ENCODE peak calls at places on chromosomes 5 and 9, in four cellular contexts. E, C, L and J are unnamed samples.

GRCh38 chr9:72552356-72552755 is 30.9 kb downstream of the TMC1 start:
- DNase-seq in E (no peak), C (no peak), L (no peak), J (no peak)

GRCh38 chr9:21454149-21454548 is 13.9 kb downstream of the IFNA1 start:
- DNase-seq in E (no peak), C (no peak), L (no peak), J (no peak)

GRCh38 chr5:176652136-176652535 is 4.9 kb downstream of the TSPAN17 start:
- DNase-seq in E (no peak), C (no peak), L (peak), J (no peak)

GRCh38 chr9:123933401-123933800 is 3.5 kb upstream of the DENND1A start:
- DNase-seq in E (no peak), C (no peak), L (peak), J (no peak)

GRCh38 chr9:72476617-72477375 is 44.6 kb upstream of the TMC1 start:
- DNase-seq in E (no peak), C (no peak), L (peak), J (no peak)

GRCh38 chr5:119269061-119269579 is 86.7 kb upstream of the TNFAIP8 start:
- DNase-seq in E (no peak), C (no peak), L (peak), J (no peak)

GRCh38 chr9:31137151-31137849 is 1247.1 kb upstream of the ACO1 start:
- DNase-seq in E (no peak), C (no peak), L (no peak), J (no peak)

GRCh38 chr5:72465601-72466563 is 41.3 kb downstream of the ZNF366 start:
- DNase-seq in E (no peak), C (peak), L (no peak), J (no peak)

GRCh38 chr5:136054133-136054996 is 25.6 kb downstream of the TGFBI start:
- DNase-seq in E (no peak), C (no peak), L (no peak), J (no peak)

GRCh38 chr5:135033026-135033861 is 784 bp downstream of the PITX1 start:
- DNase-seq in E (peak), C (no peak), L (peak), J (no peak)

GRCh38 chr9:88777498-88778312 is 213.6 kb upstream of the S1PR3 start:
- DNase-seq in E (no peak), C (no peak), L (no peak), J (no peak)

GRCh38 chr5:36052542-36052941 is 14.1 kb downstream of the UGT3A2 start:
- DNase-seq in E (no peak), C (no peak), L (no peak), J (no peak)

GRCh38 chr5:669111-669841 is 23.9 kb downstream of the TPPP start:
- DNase-seq in E (no peak), C (no peak), L (peak), J (peak)

GRCh38 chr5:174608631-174609097 is 115.7 kb upstream of the MSX2 start:
- DNase-seq in E (peak), C (no peak), L (no peak), J (no peak)

GRCh38 chr9:37001461-37001860 is 32.6 kb downstream of the PAX5 start:
- DNase-seq in E (no peak), C (no peak), L (no peak), J (no peak)

GRCh38 chr5:36777105-36777757 is 99.3 kb upstream of the NIPBL start:
- DNase-seq in E (no peak), C (no peak), L (no peak), J (no peak)

DNA sequence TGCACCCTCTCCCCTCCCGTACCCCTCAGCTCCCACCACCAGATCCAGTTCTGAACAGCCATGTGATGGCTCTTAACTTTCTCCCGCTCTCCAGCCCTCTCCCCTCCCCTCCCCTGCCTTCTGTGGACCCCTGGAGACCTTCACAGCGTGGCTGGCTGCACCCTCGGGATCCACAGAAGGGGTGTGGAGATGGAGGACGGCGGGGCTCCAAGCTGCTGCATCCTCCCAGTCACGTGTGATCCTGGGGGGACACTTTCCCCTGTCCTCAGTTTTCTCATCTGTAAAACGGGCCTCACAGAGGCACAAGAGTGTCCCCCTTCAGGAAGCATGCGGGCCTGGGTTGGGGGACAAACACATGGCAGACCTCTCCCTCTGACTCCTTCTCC is 276.0 kb upstream of the MVB12B start:
- DNase-seq in E (no peak), C (no peak), L (no peak), J (no peak)
- TF ChIP-seq SPI1 in E (no peak), C (no peak), L (no peak), J (no peak)

DNA sequence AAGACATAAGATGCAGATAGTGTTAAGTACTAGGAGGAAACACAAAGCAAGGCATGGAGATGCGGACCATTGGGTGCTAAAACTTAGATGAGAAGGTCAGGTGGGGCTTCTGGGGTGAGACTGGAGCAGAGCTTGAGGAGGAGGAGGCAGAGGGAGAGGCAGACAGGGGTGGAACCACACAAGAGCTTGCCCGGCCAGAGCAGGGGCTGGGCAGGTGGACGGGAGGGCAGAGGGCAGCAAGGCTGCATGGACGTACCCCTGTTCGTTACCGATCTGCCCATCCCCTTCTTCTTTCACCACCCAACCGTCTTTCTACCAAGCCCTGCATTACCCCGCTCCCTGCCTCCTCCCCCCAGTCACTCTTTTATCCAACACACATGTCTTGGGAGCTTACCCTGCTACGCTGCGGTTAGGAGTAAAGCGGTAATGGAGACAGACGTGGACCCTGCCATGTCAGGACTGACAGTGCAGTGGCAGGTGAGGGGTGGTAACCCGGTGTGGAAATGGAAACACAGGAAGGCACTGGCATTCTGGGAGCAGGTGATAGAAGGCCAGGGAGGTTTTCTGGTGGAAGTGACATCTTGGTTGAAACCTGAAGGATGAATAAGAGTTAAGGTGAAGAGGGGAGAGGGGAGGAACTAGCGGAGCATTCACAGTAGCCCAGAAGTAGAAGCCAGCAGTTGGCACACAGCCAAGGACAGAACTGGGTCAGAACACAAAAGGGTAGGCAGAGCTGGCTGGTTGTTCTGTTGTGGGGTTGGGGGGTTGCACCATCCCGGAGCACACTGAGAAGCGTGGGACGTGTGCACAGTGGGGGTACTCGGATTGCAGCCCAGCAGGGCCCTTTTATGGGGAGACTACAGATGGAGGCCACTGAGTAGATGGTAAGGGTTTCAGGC is 167.2 kb downstream of the CACNA1B start:
- DNase-seq in E (no peak), C (no peak), L (no peak), J (no peak)
- TF ChIP-seq SPI1 in E (no peak), C (no peak), L (no peak), J (no peak)

DNA sequence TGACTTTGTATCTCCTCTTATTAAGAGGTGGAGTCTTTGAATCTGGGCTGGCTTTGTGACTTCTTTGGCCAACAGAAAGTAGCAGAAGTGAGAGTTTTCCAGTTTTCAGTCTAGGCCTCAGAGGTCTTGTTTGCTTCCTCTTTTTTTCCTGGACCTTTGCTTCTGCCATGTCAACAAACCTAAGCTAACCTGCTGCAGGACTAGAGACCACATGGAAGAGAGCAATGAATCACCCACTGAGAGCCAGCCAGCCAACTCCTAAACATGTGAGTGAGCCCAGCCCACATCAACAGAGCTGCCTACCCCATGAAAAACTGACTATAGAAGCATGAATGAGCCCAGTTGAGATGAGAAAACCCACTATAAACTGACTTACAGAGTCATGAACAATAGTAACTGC is 29.9 kb downstream of the MRPL22 start:
- DNase-seq in E (no peak), C (no peak), L (no peak), J (no peak)
- TF ChIP-seq SPI1 in E (no peak), C (no peak), L (no peak), J (no peak)

GRCh38 chr5:147483961-147484707 is 25.7 kb downstream of the DPYSL3 start:
- DNase-seq in E (no peak), C (no peak), L (no peak), J (no peak)
- TF ChIP-seq SPI1 in E (no peak), C (no peak), L (no peak), J (no peak)

GRCh38 chr9:35680331-35681105 is 6.8 kb downstream of the CA9 start:
- DNase-seq in E (no peak), C (no peak), L (no peak), J (peak)
- TF ChIP-seq SPI1 in E (no peak), C (no peak), L (no peak), J (no peak)

GRCh38 chr5:172303996-172304335 is 20.4 kb upstream of the UBTD2 start:
- DNase-seq in E (no peak), C (no peak), L (no peak), J (no peak)
- TF ChIP-seq SPI1 in E (no peak), C (no peak), L (no peak), J (no peak)

GRCh38 chr5:51053361-51053760 is 329.9 kb upstream of the ISL1 start:
- DNase-seq in E (no peak), C (no peak), L (no peak), J (no peak)
- TF ChIP-seq SPI1 in E (no peak), C (no peak), L (no peak), J (no peak)

GRCh38 chr5:172175263-172175719 is 12.7 kb downstream of the STK10 start:
- DNase-seq in E (peak), C (peak), L (peak), J (peak)
- TF ChIP-seq SPI1 in E (peak), C (peak), L (no peak), J (peak)

DNA sequence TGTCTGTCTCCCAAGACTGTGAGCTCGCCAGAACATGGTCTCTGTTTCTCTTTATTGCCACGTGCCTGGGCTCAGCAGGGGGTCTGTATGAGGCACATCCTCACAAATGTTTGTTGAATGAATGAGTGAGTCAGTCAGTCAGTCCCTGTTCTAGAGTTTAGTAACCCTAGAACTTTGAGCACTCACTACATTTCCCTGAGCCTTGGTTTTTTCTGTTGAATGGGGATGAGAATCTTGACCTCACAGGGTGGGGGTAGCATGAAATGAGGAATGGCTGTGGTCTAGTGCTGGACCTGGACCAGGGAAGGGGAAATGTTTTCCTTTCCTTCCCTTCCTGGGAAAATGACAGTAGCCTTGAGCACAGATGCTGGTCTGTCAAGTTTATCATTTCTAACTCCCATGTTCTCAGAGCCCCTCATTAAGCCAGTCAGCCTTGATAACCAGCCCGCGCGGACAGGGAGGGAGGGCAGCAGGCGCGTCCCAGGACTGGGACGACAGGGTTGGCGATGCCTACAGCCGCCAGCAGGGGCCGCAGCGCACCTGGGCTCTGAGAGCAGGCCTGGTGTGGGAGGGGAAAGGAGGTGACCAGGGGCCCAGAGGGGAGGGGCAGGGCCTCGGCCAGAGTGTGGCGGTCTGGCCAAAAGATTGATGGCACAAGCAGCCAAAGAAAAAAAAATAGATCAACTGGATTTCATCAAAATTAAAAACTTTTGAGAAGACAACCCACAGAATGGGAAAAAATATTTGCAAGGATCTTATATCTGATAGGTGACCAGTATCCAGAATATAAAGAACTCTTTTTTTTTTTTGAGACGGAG is 24.1 kb upstream of the WNK2 start:
- DNase-seq in E (peak), C (no peak), L (peak), J (peak)
- TF ChIP-seq SPI1 in E (no peak), C (no peak), L (no peak), J (no peak)

DNA sequence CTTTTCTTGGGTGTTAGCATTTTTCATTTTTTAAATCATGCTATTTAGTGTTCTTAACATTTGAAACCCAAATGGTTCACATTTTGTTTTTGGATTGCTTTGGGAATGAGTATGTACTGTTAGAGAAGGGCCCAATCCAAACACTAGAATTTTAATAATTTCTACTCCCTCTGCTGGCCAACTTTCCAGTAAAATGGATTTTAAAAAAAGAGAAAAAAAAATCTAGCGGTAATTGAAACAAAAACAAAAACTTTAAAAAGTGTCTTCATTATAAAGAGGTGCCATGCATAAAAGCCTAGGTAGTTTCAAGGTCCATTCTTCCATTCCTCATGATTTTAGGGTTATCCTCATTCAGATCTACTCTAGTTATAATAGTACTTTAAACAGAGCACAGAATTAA is 32.1 kb upstream of the RICTOR start:
- DNase-seq in E (no peak), C (no peak), L (peak), J (no peak)
- TF ChIP-seq SPI1 in E (no peak), C (no peak), L (no peak), J (no peak)